ENCODE peak calls at places on chromosomes 11 and 22, in four cellular contexts. E, A, V and O are unnamed samples.

GRCh38 chr11:127521413-127521812 is 520.8 kb upstream of the KIRREL3 start:
- DNase-seq in E (peak; percentile 78), A (no peak), V (no peak), O (no peak)

GRCh38 chr11:44221486-44221885 is 88.5 kb downstream of the ALX4 start:
- DNase-seq in E (no peak), A (no peak), V (no peak), O (no peak)

GRCh38 chr11:63537293-63538101 is 889 bp downstream of the PLAAT4 start:
- DNase-seq in E (peak; percentile 4), A (no peak), V (no peak), O (no peak)

GRCh38 chr11:75793966-75794365 is 21.0 kb upstream of the UVRAG start:
- DNase-seq in E (no peak), A (no peak), V (no peak), O (no peak)

GRCh38 chr11:13101836-13102574 is 92.9 kb downstream of the RASSF10 start:
- DNase-seq in E (no peak), A (no peak), V (no peak), O (no peak)

GRCh38 chr22:37675930-37676571 is 615 bp downstream of the LGALS1 start:
- DNase-seq in E (no peak), A (no peak), V (no peak), O (no peak)

GRCh38 chr11:76663461-76663760 is 7.1 kb downstream of the LRRC32 start:
- DNase-seq in E (no peak), A (no peak), V (no peak), O (no peak)

GRCh38 chr11:103929168-103929903 is 107.1 kb upstream of the DDI1 start:
- DNase-seq in E (no peak), A (no peak), V (no peak), O (no peak)

GRCh38 chr11:47797633-47798032 is 30.5 kb upstream of the FNBP4 start:
- DNase-seq in E (peak; percentile 89), A (no peak), V (no peak), O (no peak)

GRCh38 chr11:66966351-66966750 is 8.2 kb upstream of the PC start:
- DNase-seq in E (no peak), A (no peak), V (no peak), O (no peak)

GRCh38 chr11:27233654-27234042 is 129.4 kb downstream of the CCDC34 start:
- DNase-seq in E (no peak), A (no peak), V (no peak), O (no peak)

GRCh38 chr11:1702506-1702905 is 5.5 kb downstream of the KRTAP5-6 start:
- DNase-seq in E (no peak), A (no peak), V (no peak), O (no peak)

GRCh38 chr22:32794449-32795213 is 6.9 kb upstream of the TIMP3 start:
- DNase-seq in E (peak; percentile 54), A (peak; percentile 58), V (no peak), O (peak; percentile 35)

GRCh38 chr11:1305063-1305495 is 4.4 kb downstream of the TOLLIP start:
- DNase-seq in E (no peak), A (no peak), V (no peak), O (peak; percentile 14)

GRCh38 chr11:75066061-75066460 is 30.6 kb downstream of the OR2AT4 start:
- DNase-seq in E (peak; percentile 38), A (no peak), V (no peak), O (no peak)

GRCh38 chr11:84887055-84887629 is 740.0 kb downstream of the DLG2 start:
- DNase-seq in E (no peak), A (no peak), V (no peak), O (no peak)

GRCh38 chr11:91927448-91927847 is 297.2 kb upstream of the FAT3 start:
- DNase-seq in E (no peak), A (no peak), V (no peak), O (no peak)

GRCh38 chr11:25449100-25449499 is 882.8 kb upstream of the ANO3 start:
- DNase-seq in E (no peak), A (no peak), V (no peak), O (no peak)

GRCh38 chr11:93477684-93478234 is 65.4 kb downstream of the SMCO4 start:
- DNase-seq in E (peak; percentile 11), A (peak; percentile 83), V (peak; percentile 88), O (peak; percentile 67)

GRCh38 chr22:29136715-29137700 is 64.2 kb downstream of the KREMEN1 start:
- DNase-seq in E (no peak), A (no peak), V (no peak), O (no peak)

GRCh38 chr11:110029714-110030113 is 63.5 kb upstream of the ZC3H12C start:
- DNase-seq in E (no peak), A (no peak), V (no peak), O (no peak)

GRCh38 chr11:131195801-131196517 is 174.5 kb upstream of the NTM start:
- DNase-seq in E (peak; percentile 25), A (no peak), V (no peak), O (no peak)

GRCh38 chr11:63779044-63779443 is 10.5 kb upstream of the ZFTA start:
- DNase-seq in E (no peak), A (no peak), V (no peak), O (no peak)

GRCh38 chr11:105315287-105315686 is 175.7 kb upstream of the CARD18 start:
- DNase-seq in E (no peak), A (peak; percentile 45), V (no peak), O (no peak)

GRCh38 chr11:69791266-69791665 is 16.1 kb upstream of the FGF4 start:
- DNase-seq in E (peak; percentile 61), A (no peak), V (no peak), O (no peak)

GRCh38 chr11:117300301-117300700 is 9.2 kb downstream of the BACE1-AS start:
- DNase-seq in E (peak; percentile 54), A (peak; percentile 49), V (peak; percentile 51), O (peak; percentile 63)

GRCh38 chr11:17164361-17165246 is 43.2 kb downstream of the PIK3C2A start:
- DNase-seq in E (peak; percentile 15), A (peak; percentile 38), V (no peak), O (no peak)

GRCh38 chr11:27963370-27963769 is 144.6 kb downstream of the KIF18A start:
- DNase-seq in E (no peak), A (no peak), V (no peak), O (no peak)

GRCh38 chr11:133947298-133947905 is 9.4 kb downstream of the IGSF9B start:
- DNase-seq in E (peak; percentile 23), A (peak; percentile 90), V (peak; percentile 66), O (peak; percentile 88)

GRCh38 chr11:107043242-107043991 is 25.1 kb upstream of the GUCY1A2 start:
- DNase-seq in E (peak; percentile 82), A (peak; percentile 4), V (no peak), O (no peak)

GRCh38 chr11:19241260-19242183 is 777 bp upstream of the E2F8 start:
- DNase-seq in E (no peak), A (peak; percentile 73), V (peak; percentile 45), O (peak; percentile 71)

GRCh38 chr11:46183819-46184218 is 62.6 kb upstream of the PHF21A start:
- DNase-seq in E (peak; percentile 84), A (no peak), V (no peak), O (no peak)

DNA sequence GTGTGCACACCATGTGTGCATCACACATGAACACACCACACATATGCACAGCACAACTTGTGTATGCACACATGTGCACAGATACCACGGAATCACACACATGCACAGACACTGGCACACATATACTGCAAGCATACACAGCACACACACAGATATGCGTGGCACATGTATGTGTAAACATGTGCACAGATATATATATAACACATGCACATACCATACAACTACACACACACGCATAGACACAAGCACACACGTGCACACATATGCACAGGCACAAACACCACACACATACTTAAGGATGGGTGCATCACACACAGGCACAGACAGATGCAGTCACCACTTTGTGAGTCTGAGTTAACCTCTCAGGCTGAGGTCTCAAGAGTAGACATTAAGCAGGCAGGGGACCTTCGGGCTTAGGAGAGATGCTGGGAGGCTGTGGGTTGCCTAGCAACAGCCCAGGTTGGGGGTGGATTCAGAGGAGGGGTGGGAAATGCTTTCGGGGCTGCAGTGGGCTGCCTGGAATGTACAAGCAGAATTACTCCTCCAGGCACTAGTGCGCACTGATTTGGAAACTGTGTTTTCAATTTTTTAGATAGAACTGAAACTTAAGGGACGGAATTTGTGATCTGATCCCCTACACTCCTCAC is 83.0 kb downstream of the MYO18B start:
- DNase-seq in E (no peak), A (no peak), V (peak; percentile 64), O (no peak)
- H3K23ac ChIP-seq in E (no peak overlapping the region), A (no peak overlapping the region), V (no peak overlapping the region), O (no peak overlapping the region)

DNA sequence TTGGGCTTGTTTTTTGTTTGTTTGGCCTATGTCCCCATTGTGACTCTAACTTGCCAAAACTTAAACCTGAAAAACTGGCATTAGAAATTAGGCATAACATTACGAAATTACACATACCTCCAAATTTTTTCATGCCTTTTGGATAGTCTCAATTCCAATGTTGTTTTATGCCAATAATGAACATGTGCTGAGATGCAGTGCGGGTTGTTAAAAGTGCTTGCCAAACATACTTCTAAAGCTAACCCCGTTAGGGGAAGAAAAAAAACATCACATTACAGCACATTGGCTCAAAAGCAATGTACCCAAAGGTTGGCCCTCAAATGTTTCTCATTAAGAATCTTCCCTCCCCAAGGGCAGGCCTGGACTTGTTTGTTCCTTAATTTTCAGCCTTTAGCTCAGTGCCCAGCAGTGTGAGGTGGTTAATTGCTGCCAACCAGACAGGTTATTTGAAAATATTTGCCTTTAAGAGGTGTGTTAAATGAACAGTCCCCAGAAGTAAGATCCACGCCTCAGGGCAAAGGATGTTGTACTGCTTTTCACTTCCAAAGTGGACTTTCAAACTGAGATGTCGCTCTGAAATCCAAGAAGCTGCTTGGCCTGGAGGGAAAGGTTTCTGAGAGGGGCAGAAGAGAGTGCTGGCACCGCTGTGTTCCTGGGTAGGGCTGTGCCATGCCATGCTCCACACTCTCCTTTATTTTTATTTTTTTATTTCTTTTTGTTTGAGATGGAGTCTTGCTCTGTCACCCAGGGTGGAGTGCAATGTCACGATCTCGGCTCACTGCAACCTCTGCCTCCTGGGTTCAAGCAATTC is 32.9 kb upstream of the FBLN1 start:
- DNase-seq in E (no peak), A (no peak), V (no peak), O (no peak)
- H2BK5ac ChIP-seq in E (peak overlapping the region; percentile 37), A (no peak overlapping the region), V (no peak overlapping the region), O (no peak overlapping the region)

DNA sequence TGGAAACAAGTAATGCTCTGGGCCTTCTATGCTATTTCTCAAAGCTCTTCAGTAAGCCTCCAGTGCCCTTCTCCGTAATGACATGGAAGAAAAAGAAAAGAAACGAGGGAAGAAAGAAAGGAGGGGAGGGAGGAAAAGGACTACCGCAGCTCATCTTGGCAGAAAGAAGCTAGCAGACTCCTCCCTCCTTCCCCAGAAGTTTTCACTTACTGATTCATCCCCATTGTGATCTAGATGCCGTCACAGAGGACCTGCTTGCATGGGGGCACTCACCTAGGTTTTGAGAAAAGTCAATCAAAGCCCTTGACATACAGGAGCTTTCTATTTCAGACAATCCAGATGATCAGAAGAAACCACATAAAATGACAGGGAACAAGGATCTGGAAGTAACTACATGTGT is 37.7 kb upstream of the RCN1 start:
- DNase-seq in E (no peak), A (no peak), V (no peak), O (no peak)
- H4K8ac ChIP-seq in E (no peak overlapping the region), A (no peak overlapping the region), V (no peak overlapping the region), O (no peak overlapping the region)

GRCh38 chr22:31346733-31347250 is 646 bp upstream of the PATZ1 start:
- DNase-seq in E (peak; percentile 33), A (peak; percentile 84), V (peak; percentile 65), O (peak; percentile 79)

GRCh38 chr22:31344369-31345330 is 1.5 kb downstream of the PATZ1 start:
- DNase-seq in E (peak; percentile 57), A (no peak), V (peak; percentile 18), O (peak; percentile 41)

GRCh38 chr22:31345331-31346254 is 553 bp downstream of the PATZ1 start:
- DNase-seq in E (peak; percentile 83), A (peak; percentile 94), V (peak; percentile 96), O (peak; percentile 86)

GRCh38 chr22:31347251-31348008 is 1.3 kb upstream of the PATZ1 start:
- DNase-seq in E (peak; percentile 62), A (peak; percentile 85), V (peak; percentile 58), O (peak; percentile 77)

GRCh38 chr22:31346255-31346732 is at the start of gene PATZ1:
- DNase-seq in E (peak; percentile 72), A (peak; percentile 92), V (peak; percentile 69), O (peak; percentile 74)
- H3K23ac ChIP-seq in E (peak within 1 kb of the TSS; percentile 35), A (peak within 1 kb of the TSS; percentile 92), V (peak within 1 kb of the TSS; percentile 94), O (no peak within 1 kb of the TSS)